ENCODE peak calls at places on chromosomes 11 and 22, in eight cellular contexts. One of them, this sample, is unnamed.

GRCh38 chr11:76158394-76159302 is 47.7 kb downstream of the WNT11 start:
- DNase-seq in A549: no peak
- DNase-seq in sigmoid colon: no peak
- DNase-seq in coronary artery: no peak
- DNase-seq in AG09309: no peak
- DNase-seq in fibroblast of mammary gland: no peak
- DNase-seq in esophagus squamous epithelium: no peak
- DNase-seq in fibroblast of lung: no peak
- DNase-seq in this sample: no peak

GRCh38 chr11:60972182-60973030 is 926 bp downstream of the CD6 start:
- DNase-seq in A549: no peak
- DNase-seq in sigmoid colon: no peak
- DNase-seq in coronary artery: no peak
- DNase-seq in AG09309: no peak
- DNase-seq in fibroblast of mammary gland: no peak
- DNase-seq in esophagus squamous epithelium: no peak
- DNase-seq in fibroblast of lung: no peak
- DNase-seq in this sample: no peak

GRCh38 chr11:43537831-43538230 is 142.7 kb upstream of the HSD17B12 start:
- DNase-seq in A549: no peak
- DNase-seq in sigmoid colon: no peak
- DNase-seq in coronary artery: no peak
- DNase-seq in AG09309: no peak
- DNase-seq in fibroblast of mammary gland: no peak
- DNase-seq in esophagus squamous epithelium: no peak
- DNase-seq in fibroblast of lung: no peak
- DNase-seq in this sample: no peak

GRCh38 chr11:69868003-69868865 is 49.0 kb upstream of the FGF3 start:
- DNase-seq in A549: no peak
- DNase-seq in sigmoid colon: no peak
- DNase-seq in coronary artery: no peak
- DNase-seq in AG09309: no peak
- DNase-seq in fibroblast of mammary gland: no peak
- DNase-seq in esophagus squamous epithelium: no peak
- DNase-seq in fibroblast of lung: no peak
- DNase-seq in this sample: no peak

GRCh38 chr11:43989162-43989961 is 46.9 kb downstream of the C11orf96 start:
- DNase-seq in A549: no peak
- DNase-seq in sigmoid colon: peak; percentile 86
- DNase-seq in coronary artery: peak; percentile 69
- DNase-seq in AG09309: no peak
- DNase-seq in fibroblast of mammary gland: no peak
- DNase-seq in esophagus squamous epithelium: no peak
- DNase-seq in fibroblast of lung: no peak
- DNase-seq in this sample: no peak

GRCh38 chr11:30155428-30155827 is 75.4 kb upstream of the FSHB start:
- DNase-seq in A549: no peak
- DNase-seq in sigmoid colon: no peak
- DNase-seq in coronary artery: no peak
- DNase-seq in AG09309: no peak
- DNase-seq in fibroblast of mammary gland: peak; percentile 1
- DNase-seq in esophagus squamous epithelium: no peak
- DNase-seq in fibroblast of lung: no peak
- DNase-seq in this sample: no peak

GRCh38 chr22:46828323-46829139 is 66.1 kb downstream of the TBC1D22A start:
- DNase-seq in A549: peak; percentile 17
- DNase-seq in sigmoid colon: no peak
- DNase-seq in coronary artery: peak; percentile 58
- DNase-seq in AG09309: no peak
- DNase-seq in fibroblast of mammary gland: no peak
- DNase-seq in esophagus squamous epithelium: no peak
- DNase-seq in fibroblast of lung: no peak
- DNase-seq in this sample: no peak

GRCh38 chr22:49052023-49052538 is 775.6 kb downstream of the BRD1 start:
- DNase-seq in A549: no peak
- DNase-seq in sigmoid colon: no peak
- DNase-seq in coronary artery: no peak
- DNase-seq in AG09309: no peak
- DNase-seq in fibroblast of mammary gland: no peak
- DNase-seq in esophagus squamous epithelium: no peak
- DNase-seq in fibroblast of lung: peak; percentile 2
- DNase-seq in this sample: no peak

GRCh38 chr11:62954478-62954877 is 30.3 kb downstream of the SLC22A6 start:
- DNase-seq in A549: no peak
- DNase-seq in sigmoid colon: no peak
- DNase-seq in coronary artery: no peak
- DNase-seq in AG09309: no peak
- DNase-seq in fibroblast of mammary gland: no peak
- DNase-seq in esophagus squamous epithelium: no peak
- DNase-seq in fibroblast of lung: no peak
- DNase-seq in this sample: no peak

GRCh38 chr11:123776160-123776559 is 21.8 kb upstream of the OR6X1 start:
- DNase-seq in A549: no peak
- DNase-seq in sigmoid colon: no peak
- DNase-seq in coronary artery: no peak
- DNase-seq in AG09309: no peak
- DNase-seq in fibroblast of mammary gland: no peak
- DNase-seq in esophagus squamous epithelium: no peak
- DNase-seq in fibroblast of lung: no peak
- DNase-seq in this sample: no peak

GRCh38 chr11:56545531-56545930 is 2.5 kb upstream of the OR5M11 start:
- DNase-seq in A549: no peak
- DNase-seq in sigmoid colon: no peak
- DNase-seq in coronary artery: no peak
- DNase-seq in AG09309: no peak
- DNase-seq in fibroblast of mammary gland: no peak
- DNase-seq in esophagus squamous epithelium: no peak
- DNase-seq in fibroblast of lung: no peak
- DNase-seq in this sample: no peak

DNA sequence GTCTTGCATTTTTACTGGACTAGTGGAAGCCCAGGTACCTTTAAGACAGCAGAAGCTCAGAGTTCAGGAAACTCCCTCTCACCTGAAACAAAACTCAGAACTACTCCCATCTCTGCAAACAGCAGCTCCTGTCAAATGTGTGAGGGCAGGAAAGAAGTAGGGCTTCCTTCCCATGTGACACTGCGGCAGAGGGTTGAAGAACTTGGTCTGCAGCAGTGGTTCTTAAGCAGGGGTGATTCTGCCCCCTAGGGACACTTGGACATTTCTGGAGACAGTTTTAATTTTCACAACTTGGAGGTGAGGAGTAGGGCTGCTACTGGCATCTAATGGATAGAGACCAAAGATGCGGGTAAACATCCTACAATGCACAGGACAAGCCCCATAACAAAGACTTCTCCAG is 63.4 kb downstream of the RCN1 start:
- DNase-seq in A549: peak; percentile 18
- DNase-seq in sigmoid colon: no peak
- DNase-seq in coronary artery: no peak
- DNase-seq in AG09309: peak; percentile 1
- DNase-seq in fibroblast of mammary gland: peak; percentile 32
- DNase-seq in esophagus squamous epithelium: no peak
- DNase-seq in fibroblast of lung: peak; percentile 51
- DNase-seq in this sample: no peak
- TF ChIP-seq CTCF in A549: no peak
- TF ChIP-seq CTCF in sigmoid colon: no peak
- TF ChIP-seq CTCF in coronary artery: no peak
- TF ChIP-seq CTCF in AG09309: peak; percentile 39
- TF ChIP-seq CTCF in fibroblast of mammary gland: no peak
- TF ChIP-seq CTCF in esophagus squamous epithelium: no peak
- TF ChIP-seq CTCF in fibroblast of lung: peak; percentile 10
- TF ChIP-seq CTCF in this sample: peak; percentile 54

GRCh38 chr11:47376183-47376542 is 2.2 kb downstream of the SPI1 start:
- DNase-seq in A549: no peak
- DNase-seq in sigmoid colon: no peak
- DNase-seq in coronary artery: no peak
- DNase-seq in AG09309: no peak
- DNase-seq in fibroblast of mammary gland: no peak
- DNase-seq in esophagus squamous epithelium: no peak
- DNase-seq in fibroblast of lung: no peak
- DNase-seq in this sample: peak; percentile 23

GRCh38 chr11:47378836-47379170 is 456 bp upstream of the SPI1 start:
- DNase-seq in A549: no peak
- DNase-seq in sigmoid colon: no peak
- DNase-seq in coronary artery: no peak
- DNase-seq in AG09309: no peak
- DNase-seq in fibroblast of mammary gland: no peak
- DNase-seq in esophagus squamous epithelium: no peak
- DNase-seq in fibroblast of lung: no peak
- DNase-seq in this sample: no peak

GRCh38 chr11:47378011-47378835 is at the start of gene SPI1:
- DNase-seq in A549: no peak
- DNase-seq in sigmoid colon: peak; percentile 85
- DNase-seq in coronary artery: no peak
- DNase-seq in AG09309: no peak
- DNase-seq in fibroblast of mammary gland: no peak
- DNase-seq in esophagus squamous epithelium: no peak
- DNase-seq in fibroblast of lung: no peak
- DNase-seq in this sample: no peak

GRCh38 chr11:47376543-47377371 is 1.6 kb downstream of the SPI1 start:
- DNase-seq in A549: no peak
- DNase-seq in sigmoid colon: no peak
- DNase-seq in coronary artery: no peak
- DNase-seq in AG09309: no peak
- DNase-seq in fibroblast of mammary gland: peak; percentile 22
- DNase-seq in esophagus squamous epithelium: no peak
- DNase-seq in fibroblast of lung: no peak
- DNase-seq in this sample: no peak

GRCh38 chr11:47377571-47378010 is 756 bp downstream of the SPI1 start:
- DNase-seq in A549: no peak
- DNase-seq in sigmoid colon: no peak
- DNase-seq in coronary artery: no peak
- DNase-seq in AG09309: no peak
- DNase-seq in fibroblast of mammary gland: no peak
- DNase-seq in esophagus squamous epithelium: no peak
- DNase-seq in fibroblast of lung: no peak
- DNase-seq in this sample: no peak
- H3K4me3 ChIP-seq in A549: no peak overlapping the region
- H3K4me3 ChIP-seq in sigmoid colon: no peak overlapping the region
- H3K4me3 ChIP-seq in coronary artery: peak overlapping the region; percentile 62
- H3K4me3 ChIP-seq in AG09309: no peak overlapping the region
- H3K4me3 ChIP-seq in fibroblast of mammary gland: no peak overlapping the region
- H3K4me3 ChIP-seq in esophagus squamous epithelium: no peak overlapping the region
- H3K4me3 ChIP-seq in fibroblast of lung: no peak overlapping the region
- H3K4me3 ChIP-seq in this sample: no peak overlapping the region

DNA sequence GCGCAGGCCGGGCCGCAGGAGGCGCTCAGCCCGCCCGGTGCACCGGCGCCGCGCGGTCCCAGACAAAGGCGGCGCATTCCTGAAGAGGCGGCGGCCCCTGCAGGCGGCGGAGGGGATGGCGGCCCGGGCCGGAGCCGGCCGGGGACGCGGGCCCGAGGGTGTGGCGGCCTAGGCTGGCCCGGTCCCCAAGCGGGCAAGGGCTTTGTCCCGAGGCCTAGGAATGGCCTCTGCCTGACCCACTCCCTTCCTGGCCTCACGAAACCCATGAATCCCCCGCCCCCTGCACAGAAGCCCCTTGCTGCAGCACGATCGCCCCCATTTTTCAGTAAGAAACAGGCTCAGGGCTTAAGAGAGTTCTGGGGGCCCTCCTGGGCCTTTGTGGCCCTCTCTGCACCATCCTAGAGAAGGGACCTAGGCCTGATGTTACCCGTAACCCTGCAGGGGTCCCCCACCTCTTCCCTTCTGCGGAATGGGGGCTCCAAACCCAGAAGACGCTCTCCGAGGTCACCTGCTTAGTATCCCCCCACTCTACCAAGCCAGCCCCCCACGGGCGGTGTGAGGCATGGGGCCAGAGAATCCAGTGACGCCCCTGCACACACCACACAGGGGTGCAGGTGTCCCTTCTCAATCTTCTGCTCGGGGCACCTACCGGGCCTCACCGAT is 363 bp upstream of the RTN4R start:
- DNase-seq in A549: peak; percentile 44
- DNase-seq in sigmoid colon: no peak
- DNase-seq in coronary artery: no peak
- DNase-seq in AG09309: no peak
- DNase-seq in fibroblast of mammary gland: peak; percentile 11
- DNase-seq in esophagus squamous epithelium: no peak
- DNase-seq in fibroblast of lung: peak; percentile 26
- DNase-seq in this sample: no peak
- TF ChIP-seq CTCF in A549: peak; percentile 28
- TF ChIP-seq CTCF in sigmoid colon: no peak
- TF ChIP-seq CTCF in coronary artery: peak; percentile 54
- TF ChIP-seq CTCF in AG09309: peak; percentile 42
- TF ChIP-seq CTCF in fibroblast of mammary gland: peak; percentile 27
- TF ChIP-seq CTCF in esophagus squamous epithelium: peak; percentile 87
- TF ChIP-seq CTCF in fibroblast of lung: peak; percentile 61
- TF ChIP-seq CTCF in this sample: peak; percentile 58

GRCh38 chr11:65895482-65895981 is 4.7 kb downstream of the FOSL1 start:
- DNase-seq in A549: no peak
- DNase-seq in sigmoid colon: no peak
- DNase-seq in coronary artery: no peak
- DNase-seq in AG09309: no peak
- DNase-seq in fibroblast of mammary gland: no peak
- DNase-seq in esophagus squamous epithelium: no peak
- DNase-seq in fibroblast of lung: no peak
- DNase-seq in this sample: no peak

GRCh38 chr11:65896009-65896999 is 3.9 kb downstream of the FOSL1 start:
- DNase-seq in A549: no peak
- DNase-seq in sigmoid colon: no peak
- DNase-seq in coronary artery: no peak
- DNase-seq in AG09309: no peak
- DNase-seq in fibroblast of mammary gland: no peak
- DNase-seq in esophagus squamous epithelium: no peak
- DNase-seq in fibroblast of lung: no peak
- DNase-seq in this sample: no peak

GRCh38 chr11:65891180-65892136 is 985 bp downstream of the CCDC85B start:
- DNase-seq in A549: peak; percentile 52
- DNase-seq in sigmoid colon: peak; percentile 81
- DNase-seq in coronary artery: peak; percentile 84
- DNase-seq in AG09309: no peak
- DNase-seq in fibroblast of mammary gland: peak; percentile 47
- DNase-seq in esophagus squamous epithelium: no peak
- DNase-seq in fibroblast of lung: peak; percentile 37
- DNase-seq in this sample: no peak

GRCh38 chr11:65892661-65893317 is 2.3 kb downstream of the CCDC85B start:
- DNase-seq in A549: no peak
- DNase-seq in sigmoid colon: no peak
- DNase-seq in coronary artery: no peak
- DNase-seq in AG09309: no peak
- DNase-seq in fibroblast of mammary gland: no peak
- DNase-seq in esophagus squamous epithelium: no peak
- DNase-seq in fibroblast of lung: no peak
- DNase-seq in this sample: no peak

DNA sequence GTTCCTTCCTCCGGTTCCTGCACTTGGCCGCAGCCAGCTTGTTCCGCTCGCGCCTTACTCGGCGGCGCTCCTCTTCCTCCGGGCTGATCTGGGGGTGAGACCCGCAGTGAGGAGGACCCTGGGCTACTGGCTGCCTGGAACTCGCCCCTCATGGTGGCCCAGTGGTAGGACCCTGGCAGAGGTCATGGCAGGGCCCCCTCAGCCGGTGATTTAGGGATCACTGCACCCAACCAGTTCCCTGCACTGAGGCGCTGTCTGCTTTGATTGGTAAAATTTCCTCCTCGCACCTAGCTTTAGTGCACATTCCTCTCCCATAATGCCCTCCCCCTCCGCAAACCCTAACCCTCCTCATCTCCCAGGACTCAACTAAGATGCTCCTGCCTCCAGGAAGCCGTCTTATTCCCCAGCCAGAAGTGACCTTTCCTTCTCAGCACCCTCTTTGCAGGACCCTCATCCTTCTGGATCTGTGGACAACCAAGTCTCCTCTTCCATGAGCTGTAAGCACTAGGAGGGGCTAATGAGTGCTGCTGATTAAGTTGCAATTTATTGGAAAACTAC is 3.6 kb downstream of the CCDC85B start:
- DNase-seq in A549: no peak
- DNase-seq in sigmoid colon: no peak
- DNase-seq in coronary artery: no peak
- DNase-seq in AG09309: no peak
- DNase-seq in fibroblast of mammary gland: no peak
- DNase-seq in esophagus squamous epithelium: no peak
- DNase-seq in fibroblast of lung: no peak
- DNase-seq in this sample: no peak
- H3K4me3 ChIP-seq in A549: no peak overlapping the region
- H3K4me3 ChIP-seq in sigmoid colon: no peak overlapping the region
- H3K4me3 ChIP-seq in coronary artery: peak overlapping the region; percentile 73
- H3K4me3 ChIP-seq in AG09309: no peak overlapping the region
- H3K4me3 ChIP-seq in fibroblast of mammary gland: peak overlapping the region; percentile 4
- H3K4me3 ChIP-seq in esophagus squamous epithelium: no peak overlapping the region
- H3K4me3 ChIP-seq in fibroblast of lung: no peak overlapping the region
- H3K4me3 ChIP-seq in this sample: no peak overlapping the region

This sample was measured in epithelial cell of proximal tubule.